ENCODE peak calls at places on chromosomes 13 and 19, in six cellular contexts. One of them, this sample, is unnamed.

GRCh38 chr13:113145911-113146598 is 12.4 kb upstream of the PROZ start:
- DNase-seq in kidney: no peak
- DNase-seq in BE2C: no peak
- DNase-seq in HAP-1: no peak
- DNase-seq in neuronal stem cell: no peak
- DNase-seq in fibroblast of mammary gland: no peak
- DNase-seq in this sample: no peak

GRCh38 chr13:73880365-73880764 is 253.8 kb downstream of the KLF12 start:
- DNase-seq in HAP-1: no peak
- DNase-seq in neuronal stem cell: no peak
- DNase-seq in kidney: no peak
- DNase-seq in fibroblast of mammary gland: peak
- DNase-seq in BE2C: no peak
- DNase-seq in this sample: no peak

GRCh38 chr19:14434157-14434501 is 1.0 kb downstream of the PKN1 start:
- DNase-seq in neuronal stem cell: no peak
- DNase-seq in fibroblast of mammary gland: no peak
- DNase-seq in HAP-1: no peak
- DNase-seq in BE2C: no peak
- DNase-seq in kidney: no peak
- DNase-seq in this sample: no peak

GRCh38 chr13:81138353-81138995 is 797.5 kb upstream of the SPRY2 start:
- DNase-seq in kidney: no peak
- DNase-seq in HAP-1: no peak
- DNase-seq in neuronal stem cell: no peak
- DNase-seq in BE2C: no peak
- DNase-seq in fibroblast of mammary gland: no peak
- DNase-seq in this sample: no peak

GRCh38 chr19:801861-802496 is 4.7 kb downstream of the PTBP1 start:
- DNase-seq in HAP-1: no peak
- DNase-seq in kidney: peak
- DNase-seq in neuronal stem cell: no peak
- DNase-seq in fibroblast of mammary gland: peak
- DNase-seq in BE2C: no peak
- DNase-seq in this sample: peak

GRCh38 chr19:18290250-18291018 is 9.0 kb upstream of the JUND start:
- DNase-seq in neuronal stem cell: no peak
- DNase-seq in BE2C: no peak
- DNase-seq in kidney: peak
- DNase-seq in HAP-1: no peak
- DNase-seq in fibroblast of mammary gland: no peak
- DNase-seq in this sample: no peak

GRCh38 chr13:74117207-74117705 is 16.9 kb downstream of the KLF12 start:
- DNase-seq in HAP-1: no peak
- DNase-seq in kidney: no peak
- DNase-seq in BE2C: no peak
- DNase-seq in fibroblast of mammary gland: no peak
- DNase-seq in neuronal stem cell: no peak
- DNase-seq in this sample: no peak

GRCh38 chr13:90880790-90881189 is 466.7 kb upstream of the MIR17HG start:
- DNase-seq in BE2C: no peak
- DNase-seq in neuronal stem cell: no peak
- DNase-seq in HAP-1: no peak
- DNase-seq in kidney: no peak
- DNase-seq in fibroblast of mammary gland: no peak
- DNase-seq in this sample: no peak

GRCh38 chr13:105377452-105377851 is 1158.0 kb downstream of the EFNB2 start:
- DNase-seq in fibroblast of mammary gland: no peak
- DNase-seq in kidney: no peak
- DNase-seq in neuronal stem cell: no peak
- DNase-seq in BE2C: no peak
- DNase-seq in HAP-1: no peak
- DNase-seq in this sample: no peak

GRCh38 chr13:28077231-28077630 is 23.1 kb downstream of the FLT3 start:
- DNase-seq in kidney: no peak
- DNase-seq in fibroblast of mammary gland: no peak
- DNase-seq in BE2C: no peak
- DNase-seq in HAP-1: no peak
- DNase-seq in neuronal stem cell: no peak
- DNase-seq in this sample: no peak

GRCh38 chr19:49017666-49018351 is 918 bp upstream of the LHB start:
- DNase-seq in HAP-1: peak
- DNase-seq in kidney: no peak
- DNase-seq in neuronal stem cell: no peak
- DNase-seq in BE2C: peak
- DNase-seq in fibroblast of mammary gland: peak
- DNase-seq in this sample: peak

GRCh38 chr19:51181913-51182419 is 39.9 kb downstream of the SIGLEC7 start:
- DNase-seq in HAP-1: peak
- DNase-seq in neuronal stem cell: no peak
- DNase-seq in BE2C: no peak
- DNase-seq in kidney: no peak
- DNase-seq in fibroblast of mammary gland: peak
- DNase-seq in this sample: no peak

GRCh38 chr19:38617764-38618589 is at the start of gene MAP4K1:
- DNase-seq in neuronal stem cell: no peak
- DNase-seq in fibroblast of mammary gland: no peak
- DNase-seq in kidney: peak
- DNase-seq in BE2C: no peak
- DNase-seq in HAP-1: peak
- DNase-seq in this sample: peak

GRCh38 chr13:21231426-21231945 is 55.0 kb downstream of the MRPL57 start:
- DNase-seq in HAP-1: no peak
- DNase-seq in fibroblast of mammary gland: no peak
- DNase-seq in BE2C: no peak
- DNase-seq in kidney: no peak
- DNase-seq in neuronal stem cell: no peak
- DNase-seq in this sample: no peak
- H3K4me3 ChIP-seq in HAP-1: no peak
- H3K4me3 ChIP-seq in fibroblast of mammary gland: no peak
- H3K4me3 ChIP-seq in BE2C: no peak
- H3K4me3 ChIP-seq in kidney: no peak
- H3K4me3 ChIP-seq in neuronal stem cell: no peak
- H3K4me3 ChIP-seq in this sample: no peak

DNA sequence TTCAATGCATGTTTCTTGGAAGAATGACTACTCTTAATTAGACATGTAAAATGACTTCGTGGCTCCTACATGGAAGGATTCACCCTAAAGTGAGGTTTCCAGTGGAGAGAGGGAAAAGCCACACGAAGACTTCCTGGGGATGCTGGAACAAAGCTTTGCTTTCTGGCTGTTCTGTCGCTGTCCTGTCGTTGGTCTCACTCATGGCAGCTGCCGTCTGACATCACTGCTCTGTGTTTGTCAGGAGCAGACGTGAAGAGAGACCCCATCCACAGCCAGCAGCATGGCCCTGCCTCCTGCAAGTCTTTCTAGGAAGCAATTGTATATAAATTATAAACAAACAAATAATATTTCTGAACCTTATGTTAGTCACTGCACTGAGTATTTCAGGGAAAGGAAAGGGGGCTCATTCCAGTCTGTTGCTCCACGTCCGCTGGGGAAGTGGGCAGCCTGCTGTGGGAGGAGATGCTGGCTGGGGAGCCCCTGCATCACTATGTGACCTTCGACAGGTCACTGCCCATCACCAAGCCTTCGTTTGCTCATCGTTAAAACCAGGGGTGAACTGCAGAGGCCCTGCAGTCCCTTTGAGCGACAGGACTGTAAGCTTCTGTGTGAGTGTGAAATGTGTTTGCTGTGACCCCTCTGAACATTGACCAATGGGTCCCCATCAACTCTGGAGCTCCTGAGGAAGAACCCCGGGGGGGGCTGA is 151.0 kb downstream of the DCT start:
- DNase-seq in BE2C: no peak
- DNase-seq in kidney: no peak
- DNase-seq in neuronal stem cell: no peak
- DNase-seq in fibroblast of mammary gland: no peak
- DNase-seq in HAP-1: no peak
- DNase-seq in this sample: no peak
- H3K4me3 ChIP-seq in BE2C: no peak
- H3K4me3 ChIP-seq in kidney: no peak
- H3K4me3 ChIP-seq in neuronal stem cell: no peak
- H3K4me3 ChIP-seq in fibroblast of mammary gland: no peak
- H3K4me3 ChIP-seq in HAP-1: no peak
- H3K4me3 ChIP-seq in this sample: no peak

GRCh38 chr13:52847682-52848432 is 583 bp downstream of the PCDH8 start:
- DNase-seq in BE2C: no peak
- DNase-seq in kidney: no peak
- DNase-seq in neuronal stem cell: no peak
- DNase-seq in fibroblast of mammary gland: no peak
- DNase-seq in HAP-1: no peak
- DNase-seq in this sample: no peak
- H3K4me3 ChIP-seq in BE2C: peak
- H3K4me3 ChIP-seq in kidney: no peak
- H3K4me3 ChIP-seq in neuronal stem cell: peak
- H3K4me3 ChIP-seq in fibroblast of mammary gland: no peak
- H3K4me3 ChIP-seq in HAP-1: no peak
- H3K4me3 ChIP-seq in this sample: no peak

DNA sequence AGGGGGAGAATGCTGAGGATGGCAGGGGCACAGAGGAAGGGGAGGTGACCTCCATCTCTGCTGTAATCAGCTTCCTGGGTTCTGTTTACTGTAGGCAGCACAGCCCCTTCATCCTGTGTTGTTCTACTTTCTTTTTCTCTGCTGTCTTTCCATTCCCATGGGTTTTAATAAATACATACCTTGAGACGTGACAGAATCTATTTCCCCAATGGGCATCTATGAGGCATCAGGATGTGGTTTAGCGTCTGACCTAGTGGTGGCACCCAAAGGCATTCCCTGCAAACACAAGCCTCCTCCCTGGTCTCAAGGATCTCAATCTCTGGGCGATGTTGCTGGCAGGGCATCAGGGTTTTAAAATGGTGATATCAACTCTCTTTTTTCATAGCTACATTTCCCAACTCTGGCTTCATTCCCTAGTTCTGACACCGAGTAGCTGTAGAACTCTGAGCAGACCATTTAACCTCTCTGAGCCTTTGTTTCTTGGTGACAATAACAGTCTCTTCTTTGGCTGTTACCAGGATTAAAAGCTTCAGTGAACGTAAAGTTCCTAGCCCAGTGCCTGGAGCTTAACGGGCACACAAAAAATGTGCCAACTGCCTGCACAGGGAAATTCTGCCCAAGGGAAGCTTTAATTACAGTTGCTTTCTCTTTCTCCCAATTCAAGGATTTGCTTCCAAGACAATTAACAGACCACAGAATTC is 60.9 kb downstream of the ALOX5AP start:
- DNase-seq in BE2C: no peak
- DNase-seq in neuronal stem cell: no peak
- DNase-seq in HAP-1: no peak
- DNase-seq in kidney: no peak
- DNase-seq in fibroblast of mammary gland: peak
- DNase-seq in this sample: no peak
- H3K4me3 ChIP-seq in BE2C: no peak
- H3K4me3 ChIP-seq in neuronal stem cell: no peak
- H3K4me3 ChIP-seq in HAP-1: no peak
- H3K4me3 ChIP-seq in kidney: peak
- H3K4me3 ChIP-seq in fibroblast of mammary gland: no peak
- H3K4me3 ChIP-seq in this sample: peak